ENCODE peak calls at places on chromosomes 12 and 14, in four cellular contexts. C, B, U and J are unnamed samples.

GRCh38 chr12:130948136-130948535 is 5.6 kb upstream of the ADGRD1 start:
- DNase-seq in C (no peak), B (peak; percentile 72), U (no peak), J (no peak)

GRCh38 chr14:49019467-49020100 is 566.6 kb downstream of the RPS29 start:
- DNase-seq in C (no peak), B (no peak), U (no peak), J (no peak)

GRCh38 chr12:38956337-38956736 is 50.9 kb upstream of the CPNE8 start:
- DNase-seq in C (peak; percentile 22), B (no peak), U (no peak), J (peak; percentile 12)

GRCh38 chr12:130137141-130138018 is 24.9 kb upstream of the FZD10 start:
- DNase-seq in C (peak; percentile 3), B (peak; percentile 75), U (no peak), J (peak; percentile 66)

GRCh38 chr14:26820578-26820977 is 222.7 kb upstream of the NOVA1 start:
- DNase-seq in C (no peak), B (no peak), U (no peak), J (no peak)

GRCh38 chr12:66398931-66399625 is 96.8 kb downstream of the HELB start:
- DNase-seq in C (no peak), B (no peak), U (no peak), J (no peak)

GRCh38 chr12:113552760-113553159 is 81.1 kb upstream of the LHX5 start:
- DNase-seq in C (no peak), B (no peak), U (no peak), J (no peak)

GRCh38 chr14:95611293-95611880 is 74.8 kb upstream of the TCL1B start:
- DNase-seq in C (peak; percentile 9), B (no peak), U (no peak), J (no peak)

GRCh38 chr12:54304187-54304810 is 3.5 kb upstream of the NFE2 start:
- DNase-seq in C (peak; percentile 72), B (peak; percentile 85), U (peak; percentile 73), J (peak; percentile 74)

GRCh38 chr12:13024151-13024946 is 19.8 kb upstream of the FAM234B start:
- DNase-seq in C (no peak), B (no peak), U (peak; percentile 42), J (no peak)

DNA sequence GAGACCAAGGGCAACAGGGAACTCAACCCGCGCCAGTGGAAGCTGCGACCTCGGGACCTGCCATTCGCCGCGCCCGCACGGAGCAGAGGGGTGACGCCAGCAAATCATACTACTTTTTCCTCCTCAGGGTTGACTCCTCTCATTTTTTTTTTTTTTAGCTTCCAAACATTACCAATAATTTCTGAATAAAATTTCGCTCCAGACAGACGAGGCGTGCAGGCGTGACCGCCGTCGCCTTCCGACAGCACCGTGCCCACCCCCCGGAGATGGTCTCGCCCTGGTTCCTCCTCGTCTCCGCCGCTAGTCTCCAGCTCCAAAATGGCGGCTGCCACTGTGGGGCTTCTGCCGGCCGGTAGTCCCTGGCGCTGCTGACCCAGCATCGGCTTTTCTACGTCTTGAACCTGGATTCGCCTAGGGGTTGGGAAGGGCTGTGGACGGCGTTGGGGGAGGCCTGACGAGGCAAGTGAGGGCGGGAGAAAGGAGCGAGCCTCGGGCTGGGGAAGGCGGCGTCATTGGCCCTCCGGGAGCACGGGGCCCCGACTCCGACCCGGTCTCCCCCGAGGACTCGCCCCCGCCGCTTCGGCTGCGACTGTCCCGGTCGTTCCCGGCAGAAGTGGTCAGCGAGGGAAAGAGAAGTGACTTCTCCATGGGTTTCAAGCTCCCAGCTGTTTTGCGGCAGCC is at the start of the genes CPSF2 and NDUFB1:
- DNase-seq in C (peak; percentile 80), B (peak; percentile 92), U (peak; percentile 87), J (peak; percentile 90)
- TF ChIP-seq CTCF in C (no peak), B (no peak), U (peak; percentile 2), J (no peak)

GRCh38 chr12:120720234-120720968 is 5.2 kb upstream of the ACADS start:
- DNase-seq in C (peak; percentile 49), B (no peak), U (peak; percentile 70), J (no peak)

GRCh38 chr12:120720972-120721801 is 4.4 kb upstream of the ACADS start:
- DNase-seq in C (no peak), B (no peak), U (no peak), J (no peak)

GRCh38 chr12:120718055-120718454 is 7.6 kb upstream of the ACADS start:
- DNase-seq in C (no peak), B (no peak), U (no peak), J (no peak)

GRCh38 chr12:120719496-120720233 is 6.0 kb upstream of the ACADS start:
- DNase-seq in C (no peak), B (no peak), U (no peak), J (no peak)

GRCh38 chr12:120719072-120719471 is 6.6 kb upstream of the ACADS start:
- DNase-seq in C (no peak), B (no peak), U (no peak), J (no peak)
- H3K27ac ChIP-seq in C (no peak overlapping the region), B (no peak overlapping the region), U (no peak overlapping the region), J (no peak overlapping the region)

GRCh38 chr14:61188196-61188595 is 92.9 kb downstream of the TMEM30B start:
- DNase-seq in C (no peak), B (peak; percentile 75), U (peak; percentile 33), J (no peak)

GRCh38 chr14:61187642-61187905 is 93.6 kb downstream of the TMEM30B start:
- DNase-seq in C (no peak), B (no peak), U (no peak), J (no peak)

GRCh38 chr14:61186793-61187641 is 94.1 kb downstream of the TMEM30B start:
- DNase-seq in C (no peak), B (peak; percentile 56), U (no peak), J (no peak)

GRCh38 chr14:61190341-61190740 is 90.8 kb downstream of the TMEM30B start:
- DNase-seq in C (no peak), B (no peak), U (no peak), J (no peak)

DNA sequence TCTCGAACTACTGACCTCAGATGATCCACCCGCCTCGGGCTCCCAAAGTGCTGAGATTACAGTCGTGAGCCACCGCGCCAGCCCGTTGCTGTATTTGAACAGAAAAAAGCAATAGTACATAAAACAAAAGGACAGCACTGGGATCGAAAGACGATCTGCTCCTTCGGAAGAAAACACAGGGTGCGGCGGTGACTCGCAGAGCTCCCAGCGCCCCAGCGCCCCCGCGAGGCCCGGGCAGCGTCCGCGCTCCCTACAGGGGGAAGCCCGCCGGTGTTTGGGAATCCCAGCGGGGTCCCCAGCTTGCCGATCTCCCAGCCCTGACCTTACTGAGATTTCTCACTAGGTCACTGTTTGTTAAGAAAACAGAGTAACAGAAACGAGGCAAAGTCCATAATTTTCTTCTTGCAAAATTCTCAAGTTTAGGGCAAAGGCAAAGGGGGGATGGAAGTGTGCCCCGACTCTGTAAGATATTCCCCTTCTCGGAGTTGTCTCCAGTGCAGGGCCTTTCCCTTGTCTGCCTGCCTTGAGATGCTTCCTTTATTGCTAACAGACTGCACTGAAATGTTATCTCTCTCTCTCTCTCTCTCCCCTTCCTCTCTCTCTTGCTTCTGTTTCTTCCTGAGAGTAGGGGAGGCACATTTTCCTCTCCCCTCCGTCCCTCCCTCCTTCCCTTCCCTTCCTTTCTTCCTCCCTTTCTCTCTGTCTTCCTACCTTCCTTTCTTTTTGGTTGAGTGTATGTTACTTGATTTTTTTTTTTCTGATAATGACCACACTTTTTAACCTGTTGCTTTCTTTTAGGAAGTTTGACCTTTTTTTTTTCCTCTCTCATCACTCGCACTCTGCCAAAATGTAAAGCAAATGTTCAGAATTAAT is 92.0 kb downstream of the TMEM30B start:
- DNase-seq in C (no peak), B (peak; percentile 91), U (peak; percentile 66), J (no peak)
- TF ChIP-seq CTCF in C (peak; percentile 47), B (peak; percentile 83), U (peak; percentile 39), J (no peak)

DNA sequence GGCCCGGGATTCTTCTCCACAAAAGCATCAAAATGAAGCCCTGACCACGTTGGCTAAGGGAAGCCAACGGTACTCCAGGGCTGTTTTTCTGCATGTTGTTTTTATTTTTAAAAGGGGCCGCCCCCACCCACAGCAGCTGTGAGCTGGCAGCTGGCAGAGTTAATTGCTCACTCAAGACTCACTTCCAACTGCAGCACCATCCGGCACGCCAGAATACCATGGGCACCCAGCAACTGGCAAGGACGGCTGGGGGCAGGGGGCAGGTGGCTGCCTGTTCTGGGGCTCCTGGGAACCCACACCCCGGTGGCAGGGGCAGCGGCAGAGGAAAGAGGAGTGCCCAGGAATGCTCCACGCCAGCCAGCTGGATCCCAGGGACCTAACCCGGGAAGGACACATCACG is 44.3 kb downstream of the NCOR2 start:
- DNase-seq in C (peak; percentile 69), B (no peak), U (no peak), J (no peak)
- H3K27ac ChIP-seq in C (peak overlapping the region; percentile 45), B (no peak overlapping the region), U (no peak overlapping the region), J (peak overlapping the region; percentile 100)

GRCh38 chr14:30002859-30003258 is 75.2 kb upstream of the PRKD1 start:
- DNase-seq in C (no peak), B (no peak), U (no peak), J (no peak)

GRCh38 chr14:30006695-30007094 is 79.0 kb upstream of the PRKD1 start:
- DNase-seq in C (no peak), B (no peak), U (no peak), J (no peak)

GRCh38 chr14:30005114-30005698 is 77.6 kb upstream of the PRKD1 start:
- DNase-seq in C (peak; percentile 21), B (no peak), U (peak; percentile 20), J (peak; percentile 38)
- TF ChIP-seq CTCF in C (peak; percentile 37), B (peak; percentile 91), U (peak; percentile 62), J (peak; percentile 62)

GRCh38 chr14:82755476-82755875 is 1221.8 kb upstream of the SEL1L start:
- DNase-seq in C (no peak), B (no peak), U (no peak), J (no peak)
- H3K27ac ChIP-seq in C (no peak overlapping the region), B (no peak overlapping the region), U (no peak overlapping the region), J (no peak overlapping the region)

GRCh38 chr12:92301329-92301728 is 155.7 kb upstream of the BTG1 start:
- DNase-seq in C (no peak), B (no peak), U (no peak), J (no peak)
- TF ChIP-seq CTCF in C (no peak), B (no peak), U (no peak), J (no peak)